ENCODE peak calls at places on chromosome 18, in ten cellular contexts. J is AG10803, W is kidney epithelial cell, Y is GM12865, Z is bronchial epithelial cell, V is heart left ventricle, G is prostate gland, E is astrocyte of the spinal cord, S is neural progenitor cell, X is mucosa of descending colon. M is an unnamed sample.

GRCh38 chr18:11071300-11071699 is 78.1 kb downstream of the PIEZO2 start:
- DNase-seq in J (no peak), W (no peak), Y (no peak), Z (no peak), V (no peak), G (no peak), E (no peak), S (no peak), X (no peak), M (no peak)

GRCh38 chr18:31429623-31430022 is 17.9 kb upstream of the DSG3 start:
- DNase-seq in J (no peak), W (no peak), Y (no peak), Z (peak), V (no peak), G (no peak), E (no peak), S (no peak), X (peak), M (no peak)

GRCh38 chr18:58262581-58262980 is 218.6 kb downstream of the NEDD4L start:
- DNase-seq in J (no peak), W (no peak), Y (no peak), Z (no peak), V (no peak), G (no peak), E (no peak), S (no peak), X (no peak), M (no peak)

GRCh38 chr18:8744656-8745055 is 39.3 kb downstream of the MTCL1 start:
- DNase-seq in J (no peak), W (no peak), Y (peak), Z (no peak), V (no peak), G (no peak), E (no peak), S (no peak), X (no peak), M (no peak)

GRCh38 chr18:9827856-9828793 is 57.6 kb upstream of the TXNDC2 start:
- DNase-seq in J (peak), W (peak), Y (no peak), Z (peak), V (peak), G (no peak), E (peak), S (no peak), X (peak), M (no peak)

GRCh38 chr18:80097201-80097600 is 11.9 kb upstream of the ADNP2 start:
- DNase-seq in J (no peak), W (no peak), Y (no peak), Z (no peak), V (no peak), G (no peak), E (no peak), S (no peak), X (no peak), M (no peak)

GRCh38 chr18:9735879-9736278 is 27.8 kb downstream of the RAB31 start:
- DNase-seq in J (no peak), W (no peak), Y (no peak), Z (no peak), V (no peak), G (no peak), E (no peak), S (no peak), X (no peak), M (no peak)

GRCh38 chr18:61244632-61245031 is 88.6 kb upstream of the CDH20 start:
- DNase-seq in J (no peak), W (no peak), Y (no peak), Z (no peak), V (no peak), G (no peak), E (no peak), S (no peak), X (no peak), M (no peak)

GRCh38 chr18:55458456-55459238 is 129.3 kb downstream of the TCF4 start:
- DNase-seq in J (no peak), W (no peak), Y (no peak), Z (no peak), V (no peak), G (no peak), E (no peak), S (peak), X (no peak), M (no peak)

GRCh38 chr18:42509702-42510424 is 554.8 kb downstream of the PIK3C3 start:
- DNase-seq in J (no peak), W (peak), Y (no peak), Z (no peak), V (no peak), G (no peak), E (no peak), S (no peak), X (no peak), M (no peak)

GRCh38 chr18:48902023-48902855 is 48.5 kb downstream of the SMAD7 start:
- DNase-seq in J (peak), W (peak), Y (no peak), Z (peak), V (peak), G (peak), E (peak), S (no peak), X (peak), M (no peak)

GRCh38 chr18:79543861-79544385 is 135.7 kb upstream of the CTDP1 start:
- DNase-seq in J (no peak), W (no peak), Y (no peak), Z (no peak), V (peak), G (no peak), E (no peak), S (no peak), X (no peak), M (no peak)

GRCh38 chr18:12014521-12014920 is 33.2 kb downstream of the IMPA2 start:
- DNase-seq in J (no peak), W (no peak), Y (no peak), Z (peak), V (no peak), G (no peak), E (no peak), S (no peak), X (no peak), M (no peak)

GRCh38 chr18:62198259-62198658 is 11.2 kb downstream of the RELCH start:
- DNase-seq in J (peak), W (no peak), Y (no peak), Z (peak), V (no peak), G (no peak), E (no peak), S (no peak), X (no peak), M (no peak)

GRCh38 chr18:32373995-32374394 is 96.7 kb downstream of the GAREM1 start:
- DNase-seq in J (no peak), W (peak), Y (no peak), Z (peak), V (no peak), G (no peak), E (peak), S (no peak), X (peak), M (peak)

GRCh38 chr18:48594725-48595124 is 55.9 kb downstream of the CTIF start:
- DNase-seq in J (no peak), W (no peak), Y (no peak), Z (peak), V (peak), G (no peak), E (no peak), S (no peak), X (no peak), M (no peak)

GRCh38 chr18:74115046-74115445 is 32.6 kb downstream of the FBXO15 start:
- DNase-seq in J (peak), W (peak), Y (no peak), Z (peak), V (no peak), G (no peak), E (peak), S (no peak), X (no peak), M (no peak)

GRCh38 chr18:13276530-13277520 is 58.3 kb downstream of the LDLRAD4 start:
- DNase-seq in J (no peak), W (no peak), Y (no peak), Z (no peak), V (peak), G (no peak), E (no peak), S (no peak), X (no peak), M (no peak)

GRCh38 chr18:79422022-79422782 is 26.5 kb downstream of the NFATC1 start:
- DNase-seq in J (peak), W (no peak), Y (peak), Z (no peak), V (no peak), G (no peak), E (peak), S (no peak), X (no peak), M (no peak)

GRCh38 chr18:57154389-57154788 is 7.5 kb downstream of the BOD1L2 start:
- DNase-seq in J (no peak), W (no peak), Y (no peak), Z (no peak), V (no peak), G (no peak), E (no peak), S (no peak), X (no peak), M (no peak)

GRCh38 chr18:5197461-5197860 is 404 bp upstream of the AKAIN1 start:
- DNase-seq in J (no peak), W (no peak), Y (no peak), Z (no peak), V (no peak), G (no peak), E (no peak), S (no peak), X (no peak), M (no peak)

GRCh38 chr18:74672371-74672770 is 74.7 kb downstream of the ZNF407 start:
- DNase-seq in J (no peak), W (no peak), Y (no peak), Z (no peak), V (no peak), G (no peak), E (no peak), S (no peak), X (no peak), M (no peak)

GRCh38 chr18:24862225-24862893 is 401.9 kb downstream of the HRH4 start:
- DNase-seq in J (no peak), W (no peak), Y (no peak), Z (no peak), V (no peak), G (no peak), E (no peak), S (peak), X (no peak), M (no peak)

GRCh38 chr18:69838620-69839411 is 108.9 kb downstream of the CD226 start:
- DNase-seq in J (no peak), W (no peak), Y (peak), Z (no peak), V (no peak), G (no peak), E (no peak), S (peak), X (no peak), M (no peak)

GRCh38 chr18:63363951-63364350 is 3.1 kb downstream of the KDSR start:
- DNase-seq in J (no peak), W (no peak), Y (peak), Z (no peak), V (no peak), G (no peak), E (no peak), S (no peak), X (no peak), M (no peak)

GRCh38 chr18:79876497-79876896 is 75.0 kb downstream of the SLC66A2 start:
- DNase-seq in J (no peak), W (no peak), Y (no peak), Z (no peak), V (no peak), G (no peak), E (no peak), S (no peak), X (no peak), M (no peak)

GRCh38 chr18:63763831-63764600 is 11.2 kb upstream of the SERPINB7 start:
- DNase-seq in J (peak), W (no peak), Y (no peak), Z (peak), V (no peak), G (no peak), E (no peak), S (no peak), X (no peak), M (no peak)

GRCh38 chr18:79533146-79533545 is 137.4 kb downstream of the NFATC1 start:
- DNase-seq in J (no peak), W (no peak), Y (no peak), Z (no peak), V (peak), G (no peak), E (no peak), S (no peak), X (no peak), M (no peak)

GRCh38 chr18:38790303-38790702 is 1224.7 kb upstream of the CELF4 start:
- DNase-seq in J (no peak), W (no peak), Y (peak), Z (peak), V (no peak), G (no peak), E (no peak), S (peak), X (no peak), M (no peak)

GRCh38 chr18:46916551-46917107 is 678 bp downstream of the PIAS2 start:
- DNase-seq in J (peak), W (no peak), Y (peak), Z (peak), V (no peak), G (peak), E (peak), S (no peak), X (peak), M (no peak)

GRCh38 chr18:598053-598665 is 1.4 kb downstream of the CLUL1 start:
- DNase-seq in J (peak), W (no peak), Y (no peak), Z (no peak), V (no peak), G (no peak), E (no peak), S (no peak), X (no peak), M (no peak)

GRCh38 chr18:79394438-79395307 is 1.1 kb upstream of the NFATC1 start:
- DNase-seq in J (peak), W (no peak), Y (no peak), Z (peak), V (peak), G (no peak), E (peak), S (peak), X (no peak), M (no peak)

GRCh38 chr18:23689616-23690504 is 607 bp downstream of the LAMA3 start:
- DNase-seq in J (no peak), W (no peak), Y (no peak), Z (no peak), V (no peak), G (no peak), E (no peak), S (peak), X (peak), M (no peak)

GRCh38 chr18:9049495-9049809 is 53.0 kb upstream of the NDUFV2 start:
- DNase-seq in J (no peak), W (no peak), Y (no peak), Z (no peak), V (no peak), G (no peak), E (no peak), S (no peak), X (no peak), M (no peak)

GRCh38 chr18:10094154-10094553 is 180.3 kb downstream of the VAPA start:
- DNase-seq in J (no peak), W (no peak), Y (no peak), Z (peak), V (no peak), G (no peak), E (peak), S (no peak), X (no peak), M (no peak)

GRCh38 chr18:50559750-50560680 is at the start of gene MAPK4:
- DNase-seq in J (peak), W (no peak), Y (peak), Z (peak), V (peak), G (peak), E (peak), S (peak), X (peak), M (no peak)

GRCh38 chr18:47997338-47997780 is 66.9 kb upstream of the SMAD2 start:
- DNase-seq in J (no peak), W (no peak), Y (peak), Z (no peak), V (no peak), G (no peak), E (no peak), S (peak), X (no peak), M (no peak)

GRCh38 chr18:839224-840079 is 27.4 kb upstream of the YES1 start:
- DNase-seq in J (peak), W (peak), Y (peak), Z (peak), V (peak), G (peak), E (peak), S (peak), X (peak), M (peak)

GRCh38 chr18:45764000-45764686 is 40.2 kb downstream of the SLC14A1 start:
- DNase-seq in J (no peak), W (no peak), Y (no peak), Z (peak), V (no peak), G (no peak), E (peak), S (no peak), X (peak), M (no peak)

DNA sequence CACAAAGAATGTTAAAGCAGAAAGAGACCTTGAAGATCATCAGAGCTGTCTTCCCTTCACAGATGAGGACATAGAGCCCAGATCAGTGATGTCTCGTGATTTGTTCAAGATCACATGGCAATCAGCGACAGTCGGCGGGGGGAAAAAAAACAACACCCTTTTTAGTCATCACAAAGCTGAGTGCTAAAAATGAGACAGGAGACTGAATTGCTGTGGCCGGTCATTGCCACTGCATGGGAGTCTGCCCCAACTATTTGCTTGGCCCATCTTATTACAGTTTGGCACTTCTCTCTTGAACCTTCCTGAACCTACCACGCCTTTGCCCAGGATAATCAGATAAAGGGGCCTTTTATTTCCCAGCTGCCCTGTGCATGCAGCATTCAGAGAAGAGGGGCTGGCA is 42.7 kb downstream of the SETBP1 start:
- DNase-seq in J (no peak), W (no peak), Y (peak), Z (no peak), V (no peak), G (no peak), E (no peak), S (no peak), X (no peak), M (no peak)
- TF ChIP-seq CTCF in J (no peak), W (no peak), Y (no peak), Z (no peak), V (no peak), G (no peak), E (no peak), S (no peak), X (no peak), M (no peak)

GRCh38 chr18:65439184-65439583 is 311.6 kb upstream of the CDH7 start:
- DNase-seq in J (no peak), W (no peak), Y (no peak), Z (no peak), V (no peak), G (no peak), E (peak), S (peak), X (no peak), M (no peak)
- H3K4me3 ChIP-seq in J (no peak), W (no peak), Y (no peak), Z (no peak), V (no peak), G (no peak), E (no peak), S (no peak), X (no peak), M (no peak)

GRCh38 chr18:21853972-21854563 is 113.5 kb downstream of the MIB1 start:
- DNase-seq in J (peak), W (no peak), Y (peak), Z (no peak), V (no peak), G (no peak), E (no peak), S (no peak), X (peak), M (peak)

GRCh38 chr18:21853020-21853419 is 112.4 kb downstream of the MIB1 start:
- DNase-seq in J (peak), W (no peak), Y (peak), Z (no peak), V (no peak), G (no peak), E (peak), S (peak), X (no peak), M (no peak)

GRCh38 chr18:21855432-21855831 is 114.8 kb downstream of the MIB1 start:
- DNase-seq in J (no peak), W (no peak), Y (no peak), Z (no peak), V (no peak), G (no peak), E (no peak), S (no peak), X (no peak), M (no peak)

DNA sequence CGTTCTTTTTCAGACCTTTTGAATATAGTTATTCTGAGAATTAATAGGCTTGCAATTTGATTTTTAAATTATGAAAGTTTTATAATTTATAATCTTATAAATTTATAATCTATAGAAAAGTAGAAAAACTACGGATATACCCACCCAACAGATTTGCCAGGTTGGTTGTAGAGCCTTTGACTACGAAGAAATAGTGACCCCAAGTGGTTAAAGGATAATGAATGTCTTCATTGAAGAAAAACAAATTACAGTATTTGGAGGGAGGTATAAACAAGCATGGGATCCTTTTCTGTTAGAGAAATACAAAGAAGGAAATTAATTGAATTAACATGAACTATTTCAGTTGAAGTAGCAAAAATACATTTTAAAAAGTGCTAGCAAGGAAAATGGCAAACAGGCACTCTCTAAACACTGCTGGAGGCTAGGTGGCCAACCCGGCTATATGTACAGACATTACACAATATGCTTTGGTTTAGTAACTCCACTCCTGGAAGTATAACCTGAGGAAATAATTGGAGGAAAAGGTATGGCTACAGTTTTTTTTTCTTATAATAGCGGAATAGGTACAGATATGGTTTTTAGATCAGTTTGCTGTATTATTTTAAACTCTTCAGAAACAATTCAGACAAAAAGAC is 110.9 kb downstream of the MIB1 start:
- DNase-seq in J (peak), W (no peak), Y (peak), Z (peak), V (no peak), G (no peak), E (peak), S (no peak), X (no peak), M (no peak)
- TF ChIP-seq CTCF in J (peak), W (peak), Y (peak), Z (peak), V (peak), G (peak), E (peak), S (peak), X (no peak), M (peak)

GRCh38 chr18:36947820-36948348 is 119.0 kb downstream of the KIAA1328 start:
- DNase-seq in J (no peak), W (no peak), Y (no peak), Z (peak), V (no peak), G (no peak), E (no peak), S (no peak), X (no peak), M (no peak)

GRCh38 chr18:36942264-36942663 is 113.3 kb downstream of the KIAA1328 start:
- DNase-seq in J (peak), W (no peak), Y (peak), Z (peak), V (no peak), G (no peak), E (peak), S (peak), X (peak), M (peak)
- H3K4me3 ChIP-seq in J (no peak), W (no peak), Y (no peak), Z (no peak), V (no peak), G (no peak), E (no peak), S (no peak), X (no peak), M (no peak)

GRCh38 chr18:77701977-77702376 is 452.3 kb downstream of the GALR1 start:
- DNase-seq in J (no peak), W (no peak), Y (no peak), Z (no peak), V (no peak), G (no peak), E (no peak), S (no peak), X (no peak), M (no peak)

GRCh38 chr18:77705301-77705700 is 455.7 kb downstream of the GALR1 start:
- DNase-seq in J (no peak), W (no peak), Y (no peak), Z (no peak), V (no peak), G (no peak), E (no peak), S (no peak), X (no peak), M (no peak)

GRCh38 chr18:77700051-77700450 is 450.4 kb downstream of the GALR1 start:
- DNase-seq in J (no peak), W (no peak), Y (no peak), Z (no peak), V (no peak), G (no peak), E (peak), S (no peak), X (no peak), M (no peak)

DNA sequence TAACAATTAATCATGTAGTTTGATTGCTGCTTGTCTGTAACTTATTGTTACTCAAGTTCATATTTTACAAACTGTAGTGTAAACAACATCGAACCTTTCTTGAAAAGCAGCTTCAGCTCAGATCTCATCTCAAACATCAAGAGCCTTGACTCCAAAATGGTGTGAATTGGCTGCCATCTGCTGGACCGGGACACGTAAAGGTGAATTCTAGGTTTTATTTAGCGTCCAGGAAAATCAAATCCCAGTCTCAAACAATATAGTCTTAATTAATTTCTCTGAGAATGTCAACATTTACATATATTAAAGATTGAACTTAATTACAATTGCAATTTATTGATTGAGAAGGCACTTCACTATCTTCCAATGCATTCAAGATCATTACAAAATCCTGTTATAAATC is 453.0 kb downstream of the GALR1 start:
- DNase-seq in J (peak), W (no peak), Y (peak), Z (peak), V (no peak), G (peak), E (peak), S (peak), X (peak), M (peak)
- TF ChIP-seq CTCF in J (no peak), W (peak), Y (peak), Z (no peak), V (no peak), G (no peak), E (peak), S (peak), X (no peak), M (peak)

M was measured in LNCaP clone FGC.